ENCODE peak calls at places on chromosomes 11 and 22, in four cellular contexts. T is K562, U is GM12878, R is HepG2. Q is an unnamed sample.
A peak's percentile ranks its signal among the peaks of the same experiment; 100 is the strongest.

GRCh38 chr11:9057032-9057431 is 34.4 kb downstream of the SCUBE2 start:
- DNase-seq in U (no peak), R (no peak), T (no peak), Q (no peak)

GRCh38 chr22:44372611-44373010 is 59.9 kb upstream of the SHISAL1 start:
- DNase-seq in R (no peak), T (no peak), U (no peak), Q (no peak)

GRCh38 chr11:69501891-69502860 is 20.7 kb downstream of the LINC01488 start:
- DNase-seq in T (no peak), R (no peak), U (no peak), Q (no peak)

GRCh38 chr11:118933486-118933885 is 7.8 kb upstream of the BCL9L start:
- DNase-seq in T (no peak), R (no peak), U (no peak), Q (no peak)

GRCh38 chr11:35688023-35688422 is 25.4 kb downstream of the TRIM44 start:
- DNase-seq in R (no peak), T (no peak), U (no peak), Q (no peak)

GRCh38 chr11:20363500-20364411 is at the start of gene HTATIP2:
- DNase-seq in R (no peak), T (peak; percentile 88), U (no peak), Q (peak; percentile 61)

GRCh38 chr22:44547371-44547770 is 49.3 kb upstream of the RTL6 start:
- DNase-seq in T (no peak), U (no peak), R (no peak), Q (no peak)

GRCh38 chr11:12060385-12060980 is 49.9 kb upstream of the MICAL2 start:
- DNase-seq in R (no peak), T (no peak), U (no peak), Q (no peak)

GRCh38 chr11:76640540-76640939 is 30.0 kb downstream of the LRRC32 start:
- DNase-seq in T (no peak), U (no peak), R (no peak), Q (no peak)

GRCh38 chr22:43257549-43257948 is 70.6 kb upstream of the TTLL12 start:
- DNase-seq in R (no peak), U (no peak), T (no peak), Q (no peak)

GRCh38 chr22:43253839-43254238 is 66.9 kb upstream of the TTLL12 start:
- DNase-seq in U (no peak), T (no peak), R (no peak), Q (no peak)

GRCh38 chr22:43252319-43252718 is 65.4 kb upstream of the TTLL12 start:
- DNase-seq in T (no peak), R (no peak), U (no peak), Q (no peak)

GRCh38 chr22:43256569-43257360 is 69.8 kb upstream of the TTLL12 start:
- DNase-seq in R (no peak), U (no peak), T (no peak), Q (no peak)

DNA sequence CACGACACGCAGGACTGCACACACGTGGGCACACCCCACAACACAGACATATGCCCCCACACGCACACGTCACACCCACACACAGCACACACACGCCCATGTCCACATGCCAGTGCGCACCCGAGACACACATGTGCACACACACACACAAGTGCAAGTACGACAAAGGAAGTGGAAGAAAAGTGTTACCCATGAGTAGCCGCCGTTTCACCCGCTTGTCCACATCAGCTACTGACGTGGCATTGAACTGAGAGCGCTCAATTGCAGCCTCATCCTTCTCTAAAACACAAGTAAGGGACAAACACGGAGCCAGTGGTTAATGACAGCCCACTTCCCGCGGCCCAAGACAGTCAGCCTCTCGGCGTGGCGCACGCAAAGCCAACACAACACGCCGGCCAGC is 68.4 kb upstream of the TTLL12 start:
- DNase-seq in U (no peak), T (no peak), R (no peak), Q (no peak)
- TF ChIP-seq TARDBP in U (no peak), T (no peak), R (no peak), Q (no peak)

DNA sequence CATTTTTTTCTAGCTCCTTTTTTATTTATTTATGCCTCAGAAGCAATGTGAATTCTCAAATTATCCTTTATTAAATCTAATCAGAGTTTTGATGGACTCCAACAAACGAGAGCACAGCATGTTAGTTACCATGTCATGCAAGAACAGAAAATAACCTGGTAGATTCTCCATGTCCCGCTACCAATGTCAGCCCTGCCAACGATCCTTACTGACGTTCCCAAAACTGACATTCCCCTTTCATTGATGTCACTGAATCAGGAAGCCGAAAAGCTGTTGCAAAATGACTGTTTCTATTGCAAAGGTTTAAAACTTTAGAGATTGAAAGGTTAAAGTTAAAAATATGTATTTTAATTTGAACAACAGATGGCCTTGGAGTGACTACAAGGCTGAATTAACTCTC is 96.8 kb upstream of the LIN7C start:
- DNase-seq in U (no peak), T (no peak), R (no peak), Q (no peak)
- TF ChIP-seq TARDBP in U (no peak), T (no peak), R (no peak), Q (no peak)

DNA sequence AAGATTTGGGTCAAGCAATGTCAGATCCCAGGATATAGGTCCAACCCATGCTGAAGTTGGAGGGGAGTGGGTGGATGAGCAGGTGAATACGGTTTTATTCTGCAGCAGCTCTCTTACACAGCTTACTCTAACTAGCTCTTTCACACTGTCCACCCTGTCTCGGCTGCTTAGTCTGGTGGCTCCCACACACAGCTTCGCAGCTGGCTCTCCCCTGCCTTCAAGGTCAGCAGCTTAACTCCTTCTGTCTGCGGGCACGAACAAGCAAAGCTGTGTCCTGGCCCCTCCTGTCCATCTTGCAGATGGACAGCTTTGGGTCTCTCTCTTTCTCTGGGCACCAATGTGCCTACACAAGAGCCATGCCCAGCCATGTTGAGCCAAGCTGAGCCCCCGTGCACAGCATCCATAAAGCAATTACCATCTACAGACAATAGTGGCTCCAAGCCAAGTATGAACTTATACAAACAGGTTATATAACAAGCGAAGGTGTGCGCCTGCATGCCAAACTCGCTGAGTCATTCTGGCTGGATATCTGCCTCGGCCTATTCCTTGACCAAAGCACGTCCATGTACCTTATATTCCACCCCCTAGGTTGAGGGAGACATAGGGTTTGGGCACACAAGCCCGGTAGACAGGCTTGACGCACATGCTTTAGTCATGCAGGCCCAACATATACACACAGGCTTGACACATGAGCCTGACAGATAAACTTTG is 1307.8 kb upstream of the RAG2 start:
- DNase-seq in T (no peak), U (no peak), R (no peak), Q (no peak)
- TF ChIP-seq TARDBP in T (no peak), U (no peak), R (no peak), Q (no peak)

DNA sequence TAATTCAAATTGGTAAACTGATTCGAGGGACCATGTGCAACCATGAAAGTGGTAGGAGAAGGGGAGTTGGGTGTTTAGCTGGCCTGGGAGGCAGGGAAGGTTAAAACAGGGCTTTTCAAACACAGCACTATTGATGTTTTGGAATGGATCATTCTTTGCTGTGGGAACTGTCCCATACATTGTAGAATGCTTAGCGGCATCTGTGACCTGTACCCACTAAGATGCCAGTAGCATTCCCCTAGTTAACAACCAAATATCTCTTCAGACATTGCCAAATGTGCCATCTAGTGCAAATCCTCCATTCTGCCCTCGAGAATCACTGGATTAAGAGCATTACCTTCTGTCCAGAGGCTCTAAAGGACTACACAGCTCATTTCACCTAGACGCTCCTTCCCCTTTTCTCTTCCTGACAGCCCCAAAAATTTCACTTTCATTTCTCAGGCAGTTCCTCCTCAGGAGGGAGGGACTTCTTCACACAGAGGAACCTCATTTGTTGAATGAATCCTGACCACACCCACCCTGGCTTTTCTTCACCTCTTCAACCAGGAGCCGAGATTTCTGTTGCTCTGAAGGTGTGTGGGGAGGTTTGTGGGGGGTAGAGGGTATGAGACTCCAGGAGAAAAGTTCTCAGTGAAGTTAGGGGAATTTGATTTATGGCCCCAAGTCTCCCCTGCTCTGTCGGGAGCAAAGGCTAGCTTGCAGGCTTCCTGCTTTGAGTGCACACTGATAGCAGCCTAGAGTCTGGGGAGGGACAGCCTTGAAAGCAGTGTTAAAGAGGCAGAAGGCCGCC is at the start of gene TRIM34:
- DNase-seq in R (no peak), T (peak; percentile 36), U (peak; percentile 90), Q (peak; percentile 18)
- TF ChIP-seq TARDBP in R (no peak), T (no peak), U (no peak), Q (no peak)

DNA sequence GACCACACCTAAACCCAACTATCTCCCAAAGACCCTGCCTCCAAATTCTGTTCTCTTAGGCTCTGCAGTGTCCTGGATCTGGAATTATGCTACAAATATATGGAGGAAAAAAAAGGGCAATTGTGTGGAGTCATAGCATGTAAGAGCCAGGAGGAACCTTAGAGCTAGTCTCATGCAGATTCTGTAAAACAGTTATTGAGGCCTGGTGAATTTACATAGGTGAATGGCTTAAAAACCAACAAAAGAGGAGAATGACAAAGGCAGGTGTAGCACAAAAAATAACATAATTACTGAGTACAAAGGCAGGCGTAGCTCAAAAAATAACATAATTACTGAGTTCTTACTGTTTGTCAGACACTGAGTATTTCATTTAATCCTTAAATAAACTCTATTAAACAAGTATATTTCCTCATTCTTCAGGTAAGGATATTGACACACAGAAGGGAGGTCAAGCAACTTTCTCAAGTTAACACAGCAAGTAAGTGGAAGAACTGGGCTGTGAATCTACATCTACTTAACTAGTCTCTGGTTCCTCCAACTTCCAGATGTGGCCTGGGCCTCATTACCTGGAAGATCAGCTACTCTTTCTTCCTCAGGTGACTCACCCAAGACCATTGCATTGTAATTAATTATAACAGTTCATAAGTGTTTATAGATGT is 938.9 kb upstream of the TENM4 start:
- DNase-seq in T (no peak), R (no peak), U (no peak), Q (no peak)
- TF ChIP-seq TARDBP in T (no peak), R (no peak), U (no peak), Q (no peak)

DNA sequence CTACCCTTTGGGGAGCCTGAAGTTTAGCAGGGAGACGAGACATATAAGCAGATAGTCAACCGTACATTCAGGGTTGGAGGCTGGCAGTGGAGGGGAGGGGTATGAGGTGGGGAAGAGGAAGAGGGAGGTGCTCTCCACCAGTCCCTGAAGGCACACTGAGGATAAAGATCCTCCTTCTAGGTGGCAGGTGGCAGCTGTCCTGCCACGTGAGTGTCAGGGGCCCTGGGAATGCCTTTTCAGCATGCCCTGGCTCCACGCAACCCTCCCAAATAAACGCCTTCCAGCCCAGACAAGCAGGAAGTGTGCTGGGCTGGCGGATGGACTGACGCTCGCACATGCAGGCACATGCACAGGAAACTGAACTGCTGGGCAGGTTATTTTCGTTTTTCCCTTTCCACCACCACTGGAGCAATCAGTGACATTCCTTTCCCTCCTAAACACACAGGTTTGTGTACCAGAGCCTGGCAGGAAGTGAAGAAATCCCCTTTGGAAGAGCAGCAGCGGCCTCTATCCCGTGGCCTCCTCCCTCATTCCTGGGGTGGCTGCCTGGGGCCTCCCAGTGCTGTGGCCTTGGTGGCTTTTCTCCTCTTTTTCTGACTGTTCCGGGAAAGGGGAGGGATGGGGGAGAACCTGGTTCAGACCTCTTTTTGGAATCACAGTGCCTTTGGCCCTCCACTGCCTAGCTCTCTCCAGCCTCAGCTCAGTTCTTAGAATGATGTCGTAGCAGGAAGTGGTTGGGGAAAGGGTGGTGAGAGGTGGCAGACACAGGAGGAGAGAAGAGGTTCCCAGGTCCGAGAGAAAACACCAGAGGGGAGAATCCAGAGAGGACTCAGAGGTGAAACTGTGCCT is 157.0 kb upstream of the TIMP3 start:
- DNase-seq in R (peak; percentile 98), T (no peak), U (no peak), Q (no peak)
- TF ChIP-seq TARDBP in R (peak; percentile 95), T (no peak), U (no peak), Q (no peak)